ENCODE peak calls at places on chromosomes 11 and 22, in eight cellular contexts. H is NT2/D1; T is NCI-H460; Y is T-helper 9 cell; I is activated CD8-positive, alpha-beta T cell treated with anti-CD3 and anti-CD28 coated beads, Interleukin-2, amount 10 ng/mL, durations not matched to agents 7 days and 5 days; K is posterior cingulate gyrus; P is T-helper 2 cell treated with Interferon-gamma antibody and Interleukin-4, amounts not matched to agents 5 μg/mL and 100 μg/mL, for 36 hours; M is A172. Q is an unnamed sample.

GRCh38 chr11:14374922-14375630 is 16.1 kb upstream of the RRAS2 start:
- DNase-seq in H (no peak), T (no peak), Y (no peak), I (no peak), K (no peak), P (peak; percentile 43), M (no peak), Q (no peak)

GRCh38 chr11:126265801-126266200 is 2.9 kb downstream of the SRPRA start:
- DNase-seq in H (no peak), T (no peak), Y (no peak), I (no peak), K (no peak), P (no peak), M (no peak), Q (no peak)

GRCh38 chr11:67614730-67615454 is 8.2 kb downstream of the NDUFV1 start:
- DNase-seq in H (no peak), T (no peak), Y (no peak), I (no peak), K (no peak), P (no peak), M (no peak), Q (no peak)

GRCh38 chr22:17119481-17120202 is 1.5 kb downstream of the TMEM121B start:
- DNase-seq in H (no peak), T (no peak), Y (no peak), I (no peak), K (peak; percentile 37), P (no peak), M (no peak), Q (no peak)

GRCh38 chr11:70322653-70323052 is 52.2 kb downstream of the PPFIA1 start:
- DNase-seq in H (peak; percentile 6), T (no peak), Y (no peak), I (no peak), K (no peak), P (no peak), M (no peak), Q (no peak)

GRCh38 chr11:119223856-119224255 is 17.7 kb downstream of the CBL start:
- DNase-seq in H (no peak), T (no peak), Y (no peak), I (no peak), K (no peak), P (no peak), M (no peak), Q (no peak)

GRCh38 chr11:57277845-57278720 is 41.0 kb upstream of the APLNR start:
- DNase-seq in H (peak; percentile 76), T (peak; percentile 80), Y (no peak), I (peak; percentile 40), K (peak; percentile 68), P (peak; percentile 4), M (peak; percentile 70), Q (no peak)

GRCh38 chr11:124891390-124891861 is 6.2 kb downstream of the ROBO4 start:
- DNase-seq in H (no peak), T (no peak), Y (no peak), I (no peak), K (no peak), P (no peak), M (no peak), Q (no peak)

GRCh38 chr22:19451570-19451969 is 4.1 kb upstream of the C22orf39 start:
- DNase-seq in H (no peak), T (no peak), Y (no peak), I (no peak), K (no peak), P (no peak), M (no peak), Q (no peak)

GRCh38 chr11:58621586-58622262 is 741 bp upstream of the CNTF start:
- DNase-seq in H (no peak), T (no peak), Y (no peak), I (no peak), K (no peak), P (no peak), M (no peak), Q (no peak)

GRCh38 chr11:2541881-2542361 is 97.1 kb downstream of the KCNQ1 start:
- DNase-seq in H (no peak), T (no peak), Y (no peak), I (no peak), K (no peak), P (no peak), M (no peak), Q (no peak)

GRCh38 chr11:118917488-118918127 is 8.1 kb downstream of the BCL9L start:
- DNase-seq in H (no peak), T (peak; percentile 89), Y (peak; percentile 55), I (peak; percentile 70), K (no peak), P (peak; percentile 54), M (peak; percentile 70), Q (no peak)

GRCh38 chr22:41360126-41360525 is 21.6 kb upstream of the TEF start:
- DNase-seq in H (peak; percentile 57), T (no peak), Y (no peak), I (no peak), K (no peak), P (no peak), M (no peak), Q (no peak)

GRCh38 chr22:19103881-19104821 is 18.1 kb downstream of the DGCR2 start:
- DNase-seq in H (no peak), T (no peak), Y (no peak), I (no peak), K (no peak), P (no peak), M (no peak), Q (no peak)

GRCh38 chr22:22810018-22810427 is 77.6 kb upstream of the IGLL5 start:
- DNase-seq in H (peak; percentile 27), T (no peak), Y (peak; percentile 80), I (peak; percentile 75), K (peak; percentile 71), P (peak; percentile 30), M (no peak), Q (no peak)

GRCh38 chr11:61041755-61042518 is 60.4 kb upstream of the CD5 start:
- DNase-seq in H (peak; percentile 74), T (no peak), Y (peak; percentile 70), I (peak; percentile 94), K (no peak), P (peak; percentile 84), M (peak; percentile 56), Q (peak; percentile 80)

GRCh38 chr11:37861671-37862070 is 1263.6 kb upstream of the RAG2 start:
- DNase-seq in H (no peak), T (no peak), Y (no peak), I (no peak), K (no peak), P (no peak), M (no peak), Q (no peak)

GRCh38 chr11:6647282-6647679 is 8.3 kb downstream of the DCHS1 start:
- DNase-seq in H (no peak), T (no peak), Y (no peak), I (no peak), K (no peak), P (no peak), M (no peak), Q (no peak)

GRCh38 chr11:14908214-14908880 is 16.3 kb upstream of the CYP2R1 start:
- DNase-seq in H (no peak), T (peak; percentile 51), Y (no peak), I (peak; percentile 63), K (peak; percentile 26), P (no peak), M (peak; percentile 12), Q (no peak)

GRCh38 chr22:46636221-46637002 is 16.2 kb downstream of the GRAMD4 start:
- DNase-seq in H (no peak), T (no peak), Y (no peak), I (no peak), K (no peak), P (no peak), M (no peak), Q (no peak)

GRCh38 chr11:94825111-94825880 is 57.1 kb downstream of the AMOTL1 start:
- DNase-seq in H (no peak), T (no peak), Y (no peak), I (no peak), K (no peak), P (no peak), M (no peak), Q (no peak)

Q was measured in GM12892.